ENCODE peak calls at places on chromosomes 4 and X, in nine cellular contexts. Z is GM12878, C is Peyer's patch, I is SK-N-SH, G is OCI-LY7, Q is A549, L is lung, T is right lobe of liver, B is psoas muscle. D is an unnamed sample.
A peak's percentile ranks its signal among the peaks of the same experiment; 100 is the strongest.

GRCh38 chr4:929970-930625 is 2.0 kb downstream of the GAK start:
- DNase-seq in T (peak; percentile 37), B (no peak), Q (no peak), G (peak; percentile 42), Z (no peak), I (peak; percentile 3), C (peak; percentile 40), L (no peak), D (no peak)

GRCh38 chr4:85426366-85426765 is 48.6 kb upstream of the ARHGAP24 start:
- DNase-seq in T (no peak), C (no peak), B (no peak), Z (no peak), G (no peak), I (no peak), L (no peak), Q (no peak), D (no peak)

GRCh38 chr4:174460684-174461083 is 61.6 kb downstream of the HPGD start:
- DNase-seq in C (no peak), G (no peak), T (no peak), I (no peak), B (no peak), L (no peak), Q (no peak), Z (no peak), D (no peak)

GRCh38 chr4:168995537-168996295 is 14.3 kb downstream of the CBR4 start:
- DNase-seq in C (no peak), Z (no peak), L (no peak), I (no peak), T (no peak), B (no peak), G (no peak), Q (peak; percentile 15), D (no peak)

GRCh38 chr4:3340703-3341088 is 47.9 kb downstream of the RGS12 start:
- DNase-seq in Q (peak; percentile 14), B (peak; percentile 69), Z (no peak), I (no peak), L (peak; percentile 81), G (no peak), T (peak; percentile 91), C (no peak), D (peak; percentile 83)

GRCh38 chr4:183637461-183637860 is 21.5 kb downstream of the RWDD4 start:
- DNase-seq in I (no peak), G (no peak), Z (no peak), B (no peak), Q (no peak), L (no peak), T (no peak), C (no peak), D (no peak)

GRCh38 chrX:54288277-54288676 is 69.6 kb downstream of the WNK3 start:
- DNase-seq in Z (no peak), G (no peak), B (no peak), T (no peak), L (no peak), I (no peak), Q (no peak), C (no peak), D (no peak)

GRCh38 chrX:50769389-50770063 is 44.5 kb downstream of the SHROOM4 start:
- DNase-seq in Z (no peak), L (peak; percentile 50), B (no peak), C (peak; percentile 56), Q (no peak), I (no peak), T (no peak), G (no peak), D (peak; percentile 22)

GRCh38 chr4:101158136-101158485 is 189.2 kb downstream of the PPP3CA start:
- DNase-seq in Z (no peak), T (no peak), G (no peak), B (no peak), C (no peak), L (no peak), Q (peak; percentile 12), I (no peak), D (no peak)

GRCh38 chrX:68440940-68441339 is 7.6 kb upstream of the OPHN1 start:
- DNase-seq in G (no peak), L (peak; percentile 51), B (peak; percentile 37), C (no peak), Z (no peak), Q (peak; percentile 25), I (peak; percentile 42), T (peak; percentile 76), D (peak; percentile 57)

GRCh38 chr4:101967697-101968346 is 177.3 kb downstream of the BANK1 start:
- DNase-seq in T (no peak), Z (no peak), C (no peak), Q (peak; percentile 73), B (no peak), L (no peak), I (no peak), G (no peak), D (no peak)

GRCh38 chrX:75107863-75108509 is 48.1 kb downstream of the ABCB7 start:
- DNase-seq in L (no peak), B (no peak), G (no peak), C (no peak), Z (no peak), Q (no peak), I (no peak), T (no peak), D (no peak)

GRCh38 chr4:176587920-176588319 is 204.8 kb downstream of the VEGFC start:
- DNase-seq in T (no peak), Q (no peak), Z (no peak), G (no peak), C (no peak), L (no peak), B (no peak), I (no peak), D (no peak)

GRCh38 chr4:8038702-8039251 is 99.1 kb upstream of the AFAP1 start:
- DNase-seq in Q (no peak), B (no peak), G (no peak), T (no peak), C (no peak), Z (no peak), I (no peak), L (no peak), D (no peak)

GRCh38 chrX:5876984-5877655 is 351.5 kb downstream of the NLGN4X start:
- DNase-seq in Z (no peak), B (no peak), L (peak; percentile 32), Q (peak; percentile 30), C (no peak), T (no peak), I (peak; percentile 21), G (peak; percentile 17), D (no peak)

GRCh38 chr4:56049428-56050212 is 100.9 kb downstream of the CEP135 start:
- DNase-seq in C (peak; percentile 62), Q (peak; percentile 17), Z (no peak), L (no peak), B (no peak), G (peak; percentile 75), T (no peak), I (peak; percentile 69), D (peak; percentile 13)

GRCh38 chr4:109967798-109968520 is 55.3 kb downstream of the EGF start:
- DNase-seq in Q (no peak), T (no peak), G (no peak), Z (no peak), I (no peak), C (no peak), B (no peak), L (no peak), D (no peak)

DNA sequence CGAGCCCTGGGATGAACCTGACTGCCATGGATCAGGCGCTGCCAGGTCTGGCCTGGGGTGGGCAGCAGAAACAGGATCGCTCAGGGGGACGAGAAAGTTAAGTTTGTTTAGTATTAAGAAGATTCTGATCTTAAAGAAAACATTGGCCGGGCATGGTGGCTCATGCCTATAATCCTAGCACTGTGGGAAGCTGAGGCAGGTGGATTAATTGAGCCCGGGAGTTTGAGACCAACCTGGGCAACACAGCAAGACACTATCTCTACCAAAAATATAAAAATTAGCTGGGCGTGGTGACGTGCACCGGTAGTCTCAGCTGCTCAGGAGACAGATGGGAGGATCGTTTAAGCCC is 696 bp upstream of the FLNA start:
- DNase-seq in Q (no peak), G (no peak), Z (no peak), I (no peak), L (no peak), B (no peak), C (no peak), T (no peak), D (no peak)
- H3K9me3 ChIP-seq in Q (no peaks in the 10 kb centered on the region), G (no peaks in the 10 kb centered on the region), Z (no peaks in the 10 kb centered on the region), I (no peaks in the 10 kb centered on the region), L (peaks cover 7% of the 10 kb centered on the region), B (no peaks in the 10 kb centered on the region), C (no peaks in the 10 kb centered on the region), T (no peaks in the 10 kb centered on the region), D (no peaks in the 10 kb centered on the region)

GRCh38 chr4:78360466-78360865 is 191.1 kb upstream of the ANXA3 start:
- DNase-seq in L (no peak), B (no peak), T (no peak), Z (no peak), G (no peak), C (no peak), I (no peak), Q (no peak), D (no peak)
- H3K4me1 ChIP-seq in L (no peaks in the 10 kb centered on the region), B (no peaks in the 10 kb centered on the region), T (no peaks in the 10 kb centered on the region), Z (no peaks in the 10 kb centered on the region), G (no peaks in the 10 kb centered on the region), C (no peaks in the 10 kb centered on the region), I (no peaks in the 10 kb centered on the region), Q (no peaks in the 10 kb centered on the region), D (no peaks in the 10 kb centered on the region)

DNA sequence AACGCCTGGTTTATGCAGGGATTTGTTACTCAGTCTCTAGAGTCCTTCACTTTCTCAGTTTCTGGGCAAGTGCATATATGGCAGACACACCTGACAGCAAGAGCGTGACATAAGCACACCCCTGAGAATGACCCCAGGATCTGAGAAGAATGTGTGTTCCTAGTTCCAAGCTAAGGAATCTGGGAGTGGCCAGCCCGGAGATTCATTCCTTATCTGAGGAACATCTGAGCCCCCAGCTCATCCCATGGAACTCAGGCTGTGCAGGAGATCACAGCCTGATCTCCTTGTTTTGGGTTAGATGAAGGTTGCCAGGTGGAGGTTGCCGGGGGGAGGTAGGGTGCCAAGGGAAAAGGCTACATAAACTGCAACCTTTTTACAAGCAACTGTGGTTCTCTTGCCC is 23.8 kb upstream of the KIAA0232 start:
- DNase-seq in Q (peak; percentile 49), I (no peak), Z (no peak), B (no peak), L (no peak), C (no peak), T (no peak), G (no peak), D (no peak)
- H3K9me3 ChIP-seq in Q (no peaks in the 10 kb centered on the region), I (no peaks in the 10 kb centered on the region), Z (no peaks in the 10 kb centered on the region), B (no peaks in the 10 kb centered on the region), L (no peaks in the 10 kb centered on the region), C (no peaks in the 10 kb centered on the region), T (no peaks in the 10 kb centered on the region), G (no peaks in the 10 kb centered on the region), D (no peaks in the 10 kb centered on the region)

DNA sequence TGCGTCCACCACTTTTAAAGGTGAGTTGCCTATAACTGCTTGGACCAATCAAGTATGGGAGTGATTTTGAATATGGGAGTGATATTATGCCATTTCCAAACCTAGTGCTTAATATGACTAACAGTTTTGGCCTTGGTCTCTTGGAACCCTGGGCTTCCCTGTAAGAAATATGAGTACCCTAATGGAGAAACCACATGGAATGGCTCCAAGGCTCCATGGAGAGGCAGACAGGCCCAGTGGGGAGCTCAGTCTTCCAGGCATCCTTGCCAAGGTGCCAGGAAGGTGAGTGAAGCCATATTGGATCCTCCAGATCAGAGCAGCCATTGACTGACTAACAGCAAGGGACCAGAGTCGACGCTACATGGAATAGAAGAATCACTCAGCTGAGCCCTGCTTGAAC is 53.2 kb downstream of the MAML3 start:
- DNase-seq in I (no peak), Z (no peak), T (no peak), Q (no peak), B (no peak), L (no peak), G (no peak), C (no peak), D (no peak)
- H3K4me1 ChIP-seq in I (peaks cover 46% of the 10 kb centered on the region), Z (no peaks in the 10 kb centered on the region), T (peaks cover 4% of the 10 kb centered on the region), Q (peaks cover 93% of the 10 kb centered on the region), B (peaks cover 23% of the 10 kb centered on the region), L (peaks cover 9% of the 10 kb centered on the region), G (peaks cover 39% of the 10 kb centered on the region), C (peaks cover 4% of the 10 kb centered on the region), D (peaks cover 3% of the 10 kb centered on the region)

D was measured in pancreas.